ENCODE peak calls at places on chromosomes 3 and 15, in eight cellular contexts. X is WTC11, P is cardiac muscle cell, S is IMR-90, W is lung, D is colonic mucosa, B is cardiac fibroblast, O is tibial artery. G is an unnamed sample.
A peak's percentile ranks its signal among the peaks of the same experiment; 100 is the strongest.

GRCh38 chr3:83438177-83438576 is 1520.6 kb upstream of the CADM2 start:
- DNase-seq in W (no peak), D (no peak), B (no peak), S (no peak), P (no peak), O (no peak), X (no peak), G (no peak)

GRCh38 chr15:84634228-84634837 is 19.8 kb downstream of the WDR73 start:
- DNase-seq in X (no peak), W (no peak), S (no peak), B (no peak), O (no peak), P (no peak), D (no peak), G (no peak)

GRCh38 chr3:125428216-125428830 is 53.2 kb upstream of the ZNF148 start:
- DNase-seq in S (no peak), P (no peak), O (no peak), B (no peak), X (no peak), D (no peak), W (no peak), G (no peak)

GRCh38 chr15:56243774-56244236 is at the start of gene RFX7:
- DNase-seq in D (peak; percentile 70), B (peak; percentile 81), P (peak; percentile 84), O (peak; percentile 69), S (peak; percentile 73), W (peak; percentile 68), X (peak; percentile 82), G (peak; percentile 72)

GRCh38 chr3:194496217-194496881 is 9.5 kb upstream of the ATP13A3 start:
- DNase-seq in W (no peak), O (no peak), X (no peak), P (no peak), B (no peak), S (no peak), D (peak; percentile 35), G (no peak)

GRCh38 chr15:28184166-28184565 is 85.1 kb upstream of the OCA2 start:
- DNase-seq in X (no peak), W (no peak), S (peak; percentile 28), O (no peak), B (no peak), D (no peak), P (no peak), G (no peak)

GRCh38 chr3:44468572-44469520 is 8.6 kb downstream of the ZNF445 start:
- DNase-seq in B (peak; percentile 20), D (no peak), O (no peak), W (no peak), P (peak; percentile 39), S (peak; percentile 57), X (peak; percentile 16), G (peak; percentile 28)

GRCh38 chr3:12868039-12869024 is 27.0 kb upstream of the RPL32 start:
- DNase-seq in D (peak; percentile 84), S (peak; percentile 87), W (peak; percentile 86), X (peak; percentile 82), O (peak; percentile 83), B (peak; percentile 91), P (peak; percentile 91), G (peak; percentile 80)

GRCh38 chr3:191695131-191695814 is 234.3 kb downstream of the PYDC2 start:
- DNase-seq in X (no peak), S (no peak), O (no peak), B (no peak), W (no peak), P (no peak), D (no peak), G (no peak)

GRCh38 chr3:131544557-131544956 is 41.8 kb upstream of the MRPL3 start:
- DNase-seq in P (no peak), D (no peak), S (no peak), X (no peak), O (no peak), B (no peak), W (no peak), G (no peak)

GRCh38 chr15:37773111-37773860 is 161.2 kb upstream of the TMCO5A start:
- DNase-seq in D (no peak), X (no peak), W (no peak), S (peak; percentile 89), P (peak; percentile 88), O (no peak), B (peak; percentile 27), G (no peak)

GRCh38 chr15:48975713-48976419 is 12.1 kb upstream of the SHC4 start:
- DNase-seq in P (peak; percentile 90), W (peak; percentile 71), X (peak; percentile 84), D (peak; percentile 67), B (peak; percentile 84), S (peak; percentile 69), O (peak; percentile 76), G (peak; percentile 84)

GRCh38 chr15:48972750-48973503 is 9.2 kb upstream of the SHC4 start:
- DNase-seq in W (no peak), O (no peak), X (no peak), S (no peak), D (no peak), B (no peak), P (no peak), G (no peak)

GRCh38 chr15:48978638-48979037 is 14.9 kb upstream of the SHC4 start:
- DNase-seq in B (no peak), W (no peak), X (no peak), P (no peak), O (no peak), S (no peak), D (no peak), G (no peak)

GRCh38 chr15:48976444-48977088 is 12.8 kb upstream of the SHC4 start:
- DNase-seq in O (no peak), S (no peak), D (no peak), B (no peak), W (no peak), P (no peak), X (no peak), G (no peak)

GRCh38 chr15:48974865-48975264 is 11.1 kb upstream of the SHC4 start:
- DNase-seq in X (no peak), P (peak; percentile 50), B (peak; percentile 29), O (no peak), D (no peak), W (no peak), S (no peak), G (no peak)
- TF ChIP-seq CTCF in X (no peak), P (peak; percentile 22), B (no peak), O (no peak), D (no peak), W (no peak), S (no peak), G (no peak)

GRCh38 chr3:163951397-163951987 is 1126.8 kb downstream of the SI start:
- DNase-seq in X (no peak), B (no peak), S (no peak), D (no peak), O (no peak), P (no peak), W (no peak), G (no peak)
- TF ChIP-seq CTCF in X (peak; percentile 23), B (no peak), S (no peak), D (peak; percentile 15), O (no peak), P (no peak), W (no peak), G (no peak)

DNA sequence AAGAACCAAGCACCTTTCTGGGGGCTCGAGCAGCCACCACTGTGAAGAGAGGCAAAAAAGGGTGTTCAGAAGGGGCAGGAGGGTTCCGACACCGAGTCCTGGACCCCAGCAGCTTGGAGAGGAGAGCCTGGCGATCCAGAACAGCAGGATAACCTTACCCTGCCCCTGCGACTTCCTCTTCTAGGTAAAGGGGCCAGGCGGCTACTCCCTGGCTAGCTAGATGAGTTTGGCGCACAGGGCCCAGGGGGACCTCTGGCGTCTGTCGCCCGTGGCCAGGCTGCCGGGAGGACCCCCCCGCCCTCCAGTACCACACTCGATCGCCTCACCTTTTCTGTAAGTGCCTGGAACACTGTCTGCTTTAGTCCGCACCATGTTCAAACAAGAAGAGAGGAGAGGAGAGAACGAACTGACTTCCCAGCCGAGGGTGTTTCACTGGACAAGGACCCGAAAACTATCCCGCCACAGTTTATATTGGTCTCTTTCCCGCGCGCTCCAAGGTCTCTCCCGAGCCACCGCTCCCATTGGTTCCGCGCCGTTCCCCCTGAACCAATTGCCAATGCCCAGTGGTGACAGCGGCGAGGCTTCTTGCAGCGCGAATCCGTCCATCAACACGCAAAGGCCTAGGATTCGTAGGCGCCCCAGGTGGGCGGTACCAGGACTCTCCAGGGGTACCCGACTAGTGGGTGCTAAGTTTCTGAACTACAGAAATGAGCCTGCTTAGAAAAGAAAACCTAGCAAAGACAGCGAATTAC is at the start of gene PCLAF:
- DNase-seq in X (peak; percentile 95), O (peak; percentile 96), D (peak; percentile 97), P (peak; percentile 97), S (peak; percentile 94), B (peak; percentile 95), W (peak; percentile 95), G (peak; percentile 99)
- TF ChIP-seq CTCF in X (no peak), O (peak; percentile 21), D (no peak), P (no peak), S (no peak), B (no peak), W (no peak), G (no peak)

GRCh38 chr15:80659375-80659774 is 35.7 kb upstream of the ABHD17C start:
- DNase-seq in W (no peak), X (no peak), P (no peak), D (no peak), B (no peak), S (no peak), O (no peak), G (no peak)

GRCh38 chr15:80662756-80663553 is 32.2 kb upstream of the ABHD17C start:
- DNase-seq in B (no peak), S (no peak), D (no peak), O (no peak), X (no peak), W (no peak), P (no peak), G (no peak)

GRCh38 chr15:80665151-80665550 is 30.0 kb upstream of the ABHD17C start:
- DNase-seq in W (no peak), S (no peak), B (no peak), P (no peak), X (no peak), D (no peak), O (no peak), G (no peak)

GRCh38 chr15:80662129-80662528 is 33.0 kb upstream of the ABHD17C start:
- DNase-seq in O (no peak), W (no peak), X (no peak), D (no peak), S (no peak), P (no peak), B (no peak), G (no peak)

GRCh38 chr15:80660114-80660513 is 35.0 kb upstream of the ABHD17C start:
- DNase-seq in D (no peak), S (peak; percentile 41), P (peak; percentile 65), W (peak; percentile 41), X (peak; percentile 53), B (peak; percentile 63), O (no peak), G (no peak)
- TF ChIP-seq CTCF in D (peak; percentile 28), S (peak; percentile 40), P (peak; percentile 67), W (peak; percentile 26), X (peak; percentile 48), B (peak; percentile 44), O (peak; percentile 40), G (no peak)

G was measured in activated CD8-positive, alpha-beta T cell treated with anti-CD3 and anti-CD28 coated beads for 36 hours.